ENCODE peak calls at places on chromosome 3, in nine cellular contexts. E, I, R, Z, X, P, K, W and B are unnamed samples. For H3K36me3 and H3K4me1, the result is how much of the 10 kb centered on the place peaks cover.

GRCh38 chr3:46619845-46620778 is 7.8 kb downstream of the FAM240A start:
- DNase-seq in E (no peak), P (peak), I (peak), R (no peak), W (peak), X (no peak), Z (no peak), K (no peak), B (no peak)

GRCh38 chr3:6791161-6791560 is 69.8 kb upstream of the GRM7 start:
- DNase-seq in W (no peak), X (no peak), E (no peak), K (no peak), I (no peak), Z (no peak), P (no peak), R (no peak), B (no peak)

GRCh38 chr3:194404365-194405140 is 5.5 kb upstream of the GP5 start:
- DNase-seq in E (no peak), P (peak), R (no peak), W (no peak), K (no peak), X (no peak), Z (peak), I (peak), B (no peak)

GRCh38 chr3:125116311-125117069 is 60.7 kb upstream of the HEG1 start:
- DNase-seq in I (no peak), X (peak), Z (peak), E (no peak), K (no peak), R (no peak), P (no peak), W (peak), B (peak)

GRCh38 chr3:182683335-182684257 is 109.7 kb upstream of the ATP11B start:
- DNase-seq in R (no peak), I (peak), P (peak), Z (peak), W (peak), K (peak), X (peak), E (peak), B (no peak)

GRCh38 chr3:165641569-165642310 is 195.5 kb downstream of the BCHE start:
- DNase-seq in I (no peak), Z (no peak), X (no peak), K (no peak), P (no peak), E (no peak), R (no peak), W (no peak), B (no peak)

GRCh38 chr3:99131876-99132275 is 230.4 kb upstream of the DCBLD2 start:
- DNase-seq in P (no peak), Z (no peak), W (no peak), R (no peak), K (no peak), E (no peak), I (no peak), X (no peak), B (no peak)

GRCh38 chr3:57160046-57160730 is 5.0 kb downstream of the IL17RD start:
- DNase-seq in E (peak), P (no peak), I (no peak), X (no peak), R (no peak), Z (no peak), K (no peak), W (peak), B (no peak)

GRCh38 chr3:191301017-191301416 is 28.2 kb upstream of the CCDC50 start:
- DNase-seq in K (no peak), R (no peak), X (no peak), I (no peak), Z (no peak), E (no peak), P (no peak), W (no peak), B (no peak)

GRCh38 chr3:80244390-80244789 is 476.6 kb upstream of the ROBO1 start:
- DNase-seq in K (no peak), X (no peak), I (no peak), R (no peak), E (no peak), P (no peak), Z (peak), W (no peak), B (no peak)

GRCh38 chr3:123481722-123482457 is 33.0 kb upstream of the ADCY5 start:
- DNase-seq in R (no peak), W (no peak), P (no peak), K (no peak), E (no peak), X (no peak), Z (no peak), I (no peak), B (no peak)

GRCh38 chr3:154181127-154181691 is 60.0 kb downstream of the ARHGEF26 start:
- DNase-seq in E (no peak), Z (no peak), R (no peak), I (no peak), K (no peak), P (no peak), X (no peak), W (no peak), B (no peak)

GRCh38 chr3:171206283-171206682 is 179.8 kb upstream of the SLC2A2 start:
- DNase-seq in K (no peak), W (peak), P (no peak), R (no peak), I (no peak), Z (no peak), E (no peak), X (no peak), B (no peak)

GRCh38 chr3:138114988-138115971 is at the start of gene DZIP1L:
- DNase-seq in W (peak), E (peak), Z (peak), R (peak), K (no peak), P (peak), X (peak), I (peak), B (no peak)

GRCh38 chr3:124918524-124918923 is 16.0 kb downstream of the MUC13 start:
- DNase-seq in P (no peak), W (no peak), K (no peak), R (no peak), Z (no peak), E (no peak), I (no peak), X (no peak), B (no peak)

GRCh38 chr3:63387568-63387967 is 109.5 kb downstream of the SYNPR start:
- DNase-seq in K (no peak), W (peak), P (no peak), R (no peak), X (no peak), E (no peak), Z (peak), I (no peak), B (no peak)

GRCh38 chr3:24829011-24829581 is 334.4 kb upstream of the THRB start:
- DNase-seq in X (no peak), R (peak), K (no peak), Z (no peak), P (peak), E (peak), W (peak), I (peak), B (no peak)

GRCh38 chr3:134807189-134807588 is 12.1 kb downstream of the EPHB1 start:
- DNase-seq in Z (no peak), R (no peak), W (no peak), E (no peak), K (no peak), I (no peak), P (no peak), X (no peak), B (no peak)

GRCh38 chr3:8856721-8857120 is 87.3 kb upstream of the OXTR start:
- DNase-seq in K (no peak), Z (no peak), I (no peak), E (no peak), X (no peak), R (no peak), P (no peak), W (no peak), B (no peak)

GRCh38 chr3:115354010-115354409 is 206.9 kb upstream of the ZBTB20 start:
- DNase-seq in R (no peak), E (no peak), W (no peak), P (no peak), K (no peak), Z (no peak), I (no peak), X (no peak), B (no peak)

GRCh38 chr3:43902415-43902814 is 211.7 kb downstream of the ABHD5 start:
- DNase-seq in I (no peak), X (no peak), P (no peak), Z (no peak), R (no peak), K (no peak), E (no peak), W (no peak), B (no peak)

GRCh38 chr3:138479355-138479964 is 45.0 kb downstream of the ESYT3 start:
- DNase-seq in R (no peak), Z (peak), K (no peak), P (peak), W (peak), I (peak), X (no peak), E (no peak), B (no peak)

GRCh38 chr3:158768361-158768787 is 33.5 kb upstream of the MFSD1 start:
- DNase-seq in E (peak), P (no peak), K (no peak), I (peak), W (peak), X (peak), Z (peak), R (peak), B (peak)

GRCh38 chr3:82202254-82202653 is 440.8 kb upstream of the GBE1 start:
- DNase-seq in K (no peak), R (no peak), P (no peak), X (no peak), I (no peak), W (no peak), E (no peak), Z (no peak), B (no peak)

GRCh38 chr3:41216993-41217392 is 17.7 kb downstream of the CTNNB1 start:
- DNase-seq in Z (no peak), X (no peak), W (no peak), E (no peak), R (no peak), K (no peak), P (no peak), I (no peak), B (no peak)

GRCh38 chr3:76039431-76039830 is 254.1 kb upstream of the ZNF717 start:
- DNase-seq in E (no peak), I (no peak), K (no peak), R (no peak), P (no peak), W (no peak), X (no peak), Z (peak), B (no peak)

GRCh38 chr3:9091811-9092210 is 128.5 kb upstream of the RAD18 start:
- DNase-seq in P (no peak), W (no peak), R (no peak), X (no peak), Z (no peak), I (no peak), E (no peak), K (no peak), B (no peak)

GRCh38 chr3:72285483-72285882 is 500.5 kb upstream of the PROK2 start:
- DNase-seq in X (no peak), Z (no peak), W (no peak), I (no peak), P (no peak), K (no peak), E (no peak), R (no peak), B (no peak)

GRCh38 chr3:72287941-72288340 is 503.0 kb upstream of the PROK2 start:
- DNase-seq in E (no peak), Z (no peak), P (no peak), K (no peak), R (no peak), X (peak), I (no peak), W (no peak), B (no peak)

GRCh38 chr3:72290859-72291641 is 506.1 kb upstream of the PROK2 start:
- DNase-seq in W (no peak), Z (no peak), K (no peak), I (no peak), P (peak), E (no peak), X (no peak), R (no peak), B (no peak)

GRCh38 chr3:72289708-72290104 is 504.8 kb upstream of the PROK2 start:
- DNase-seq in K (no peak), E (no peak), R (no peak), X (no peak), P (no peak), W (no peak), Z (no peak), I (no peak), B (no peak)

DNA sequence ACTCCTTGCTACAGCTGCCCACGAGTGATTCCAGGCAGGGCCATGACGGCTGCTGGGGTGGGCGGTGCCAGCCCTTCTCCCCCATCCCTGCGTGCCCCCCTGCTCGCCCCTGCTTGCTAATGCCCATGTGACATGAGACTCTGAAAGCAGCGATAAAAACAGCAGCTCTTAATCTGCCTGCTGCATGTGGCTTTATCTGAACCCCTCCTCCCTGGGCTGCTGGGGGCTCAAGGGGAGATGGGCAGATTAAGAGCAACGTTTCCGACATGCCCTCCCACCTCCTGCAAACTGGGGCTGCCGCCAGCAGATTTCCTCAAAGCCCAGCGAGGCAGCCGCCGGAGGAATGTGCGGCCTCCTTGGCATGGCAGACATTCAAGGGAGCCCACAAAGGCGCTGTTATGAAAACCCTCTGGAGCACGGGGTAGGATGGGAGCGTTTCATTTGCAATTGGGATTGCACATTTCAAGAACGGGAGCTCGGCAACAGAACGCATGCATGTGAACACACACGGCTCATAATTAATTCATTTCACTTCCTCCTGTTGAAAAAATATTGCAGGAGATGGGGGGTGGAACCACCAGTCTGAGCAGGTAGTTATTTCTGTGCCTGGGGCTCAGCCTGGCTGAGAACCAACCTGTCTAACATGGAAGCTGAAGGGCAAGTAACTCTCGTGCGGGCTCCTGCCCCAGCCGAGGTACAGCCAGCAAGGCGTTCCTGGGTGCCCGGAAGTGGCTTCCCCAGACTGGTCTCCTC is 504.2 kb upstream of the PROK2 start:
- DNase-seq in W (peak), P (peak), Z (peak), X (peak), E (peak), K (no peak), R (peak), I (peak), B (no peak)
- H3K4me3 ChIP-seq in W (no peak), P (peak), Z (peak), X (no peak), E (no peak), K (peak), R (peak), I (no peak), B (no peak)

GRCh38 chr3:52483081-52483480 is 12.1 kb upstream of the STAB1 start:
- DNase-seq in X (no peak), W (no peak), K (no peak), Z (no peak), E (no peak), P (no peak), R (peak), I (no peak), B (no peak)

GRCh38 chr3:52481819-52482521 is 13.2 kb upstream of the STAB1 start:
- DNase-seq in Z (peak), E (no peak), R (peak), I (no peak), X (no peak), P (peak), K (no peak), W (peak), B (no peak)

GRCh38 chr3:52483577-52484495 is 11.3 kb upstream of the STAB1 start:
- DNase-seq in P (no peak), E (no peak), X (peak), R (peak), K (no peak), I (no peak), Z (peak), W (no peak), B (no peak)

GRCh38 chr3:52487050-52487787 is 7.9 kb upstream of the STAB1 start:
- DNase-seq in I (no peak), W (no peak), R (peak), Z (no peak), X (no peak), E (no peak), K (no peak), P (no peak), B (no peak)

GRCh38 chr3:52484680-52485461 is 10.3 kb upstream of the STAB1 start:
- DNase-seq in W (no peak), I (no peak), P (no peak), R (no peak), K (no peak), X (no peak), Z (no peak), E (no peak), B (no peak)
- H3K36me3 ChIP-seq in W (under half), I (under half), P (under half), R (half or more), K (under half), X (under half), Z (half or more), E (under half), B (half or more)

GRCh38 chr3:152309535-152310317 is 41.0 kb downstream of the MBNL1 start:
- DNase-seq in K (no peak), Z (peak), W (no peak), X (no peak), I (no peak), P (no peak), E (no peak), R (no peak), B (no peak)
- H3K4me1 ChIP-seq in K (half or more), Z (under half), W (under half), X (under half), I (half or more), P (under half), E (under half), R (half or more), B (half or more)

GRCh38 chr3:3743754-3744153 is 55.5 kb upstream of the LRRN1 start:
- DNase-seq in E (no peak), X (no peak), P (no peak), R (no peak), Z (no peak), W (no peak), I (no peak), K (no peak), B (no peak)

GRCh38 chr3:3745693-3746092 is 53.5 kb upstream of the LRRN1 start:
- DNase-seq in I (no peak), X (no peak), E (no peak), K (no peak), P (no peak), R (no peak), W (no peak), Z (no peak), B (no peak)

GRCh38 chr3:3739345-3740060 is 59.7 kb upstream of the LRRN1 start:
- DNase-seq in E (no peak), R (no peak), W (no peak), K (no peak), X (no peak), Z (no peak), P (no peak), I (no peak), B (no peak)

GRCh38 chr3:3740061-3740460 is 59.2 kb upstream of the LRRN1 start:
- DNase-seq in R (no peak), K (no peak), W (no peak), E (no peak), I (no peak), P (no peak), X (no peak), Z (no peak), B (no peak)

DNA sequence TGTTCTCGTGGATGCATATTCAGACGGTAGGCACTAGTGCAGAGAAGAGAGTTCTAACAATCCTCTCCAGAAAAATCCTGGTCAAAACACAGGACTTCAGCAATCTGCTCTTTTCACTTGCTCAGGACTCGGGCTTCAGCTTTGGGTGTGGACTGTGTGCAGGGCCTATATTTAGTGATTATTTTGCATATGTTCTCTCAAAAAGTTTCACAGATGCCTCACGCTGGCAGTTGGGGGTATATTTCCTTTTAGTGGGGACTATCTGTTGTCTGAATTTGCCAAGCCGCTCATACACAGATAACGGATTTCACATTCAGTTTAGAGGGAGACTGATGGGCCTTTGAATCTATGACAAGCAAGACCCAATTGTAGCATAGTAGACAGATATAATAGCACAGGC is 54.4 kb upstream of the LRRN1 start:
- DNase-seq in R (no peak), I (no peak), Z (no peak), P (no peak), K (no peak), E (no peak), W (no peak), X (no peak), B (no peak)
- H3K4me3 ChIP-seq in R (no peak), I (no peak), Z (no peak), P (no peak), K (no peak), E (no peak), W (no peak), X (no peak), B (no peak)

GRCh38 chr3:100726706-100727105 is 17.4 kb downstream of the TFG start:
- DNase-seq in X (no peak), Z (no peak), K (no peak), P (no peak), W (peak), I (no peak), E (no peak), R (no peak), B (no peak)

GRCh38 chr3:100730524-100730923 is 21.2 kb downstream of the TFG start:
- DNase-seq in P (no peak), E (no peak), X (no peak), W (peak), I (no peak), K (no peak), R (no peak), Z (no peak), B (no peak)

GRCh38 chr3:100737334-100737733 is 28.0 kb downstream of the TFG start:
- DNase-seq in R (no peak), Z (peak), P (no peak), K (no peak), I (no peak), E (no peak), W (peak), X (no peak), B (no peak)

GRCh38 chr3:100732435-100732834 is 23.1 kb downstream of the TFG start:
- DNase-seq in Z (no peak), I (no peak), W (no peak), E (no peak), P (no peak), R (no peak), X (no peak), K (no peak), B (no peak)
- H3K36me3 ChIP-seq in Z (under half), I (under half), W (under half), E (under half), P (half or more), R (half or more), X (under half), K (under half), B (under half)

GRCh38 chr3:66029443-66029842 is 9.3 kb downstream of the MAGI1 start:
- DNase-seq in W (peak), E (no peak), I (no peak), R (no peak), Z (no peak), K (no peak), P (no peak), X (no peak), B (no peak)
- H3K4me1 ChIP-seq in W (under half), E (under half), I (under half), R (under half), Z (under half), K (under half), P (under half), X (under half), B (under half)

GRCh38 chr3:72232777-72233176 is 447.8 kb upstream of the PROK2 start:
- DNase-seq in X (no peak), R (no peak), Z (no peak), E (no peak), P (no peak), W (no peak), K (no peak), I (no peak), B (no peak)
- H3K4me3 ChIP-seq in X (no peak), R (no peak), Z (no peak), E (no peak), P (no peak), W (no peak), K (no peak), I (no peak), B (no peak)

GRCh38 chr3:15050405-15051092 is 14.6 kb downstream of the MRPS25 start:
- DNase-seq in E (no peak), P (no peak), K (no peak), X (no peak), R (no peak), W (no peak), Z (no peak), I (no peak), B (no peak)

GRCh38 chr3:15045667-15046066 is 19.4 kb downstream of the MRPS25 start:
- DNase-seq in Z (no peak), I (no peak), P (no peak), W (no peak), E (no peak), R (no peak), X (no peak), K (no peak), B (no peak)

GRCh38 chr3:15052335-15053242 is 12.5 kb downstream of the MRPS25 start:
- DNase-seq in X (no peak), K (no peak), E (no peak), W (no peak), Z (no peak), R (no peak), I (no peak), P (peak), B (no peak)

GRCh38 chr3:15051531-15051930 is 13.6 kb downstream of the MRPS25 start:
- DNase-seq in E (no peak), P (peak), W (peak), R (peak), Z (peak), I (peak), X (no peak), K (no peak), B (no peak)

GRCh38 chr3:15049584-15049983 is 15.5 kb downstream of the MRPS25 start:
- DNase-seq in Z (no peak), K (no peak), I (no peak), R (no peak), P (no peak), X (no peak), W (no peak), E (no peak), B (no peak)
- H3K36me3 ChIP-seq in Z (under half), K (under half), I (under half), R (half or more), P (half or more), X (under half), W (under half), E (under half), B (half or more)

GRCh38 chr3:100614941-100615340 is 5.5 kb downstream of the ADGRG7 start:
- DNase-seq in E (no peak), K (no peak), W (no peak), Z (no peak), R (no peak), I (no peak), X (no peak), P (no peak), B (no peak)
- H3K4me1 ChIP-seq in E (under half), K (under half), W (under half), Z (under half), R (under half), I (under half), X (under half), P (under half), B (under half)